ENCODE peak calls at places on chromosomes 6 and 20, in nine cellular contexts. Q is astrocyte of the spinal cord; A is pons; E is non-pigmented ciliary epithelial cell; D is stimulated activated CD4-positive, alpha-beta T cell treated with anti-CD3 and anti-CD28 coated beads, Interleukin-2, amount 100 ng/mL, for 24 hours; P is RWPE1; J is putamen; F is NCI-H1092 treated with DMSO at 0.1 percent for 48 hours; C is activated naive CD4-positive, alpha-beta T cell treated with Interleukin-2 at 50 U/mL for 16 hours. R is an unnamed sample.

GRCh38 chr20:48295445-48295903 is 510.2 kb upstream of the SULF2 start:
- DNase-seq in C (no peak), A (peak), D (no peak), J (no peak), P (peak), E (peak), F (peak), Q (peak), R (no peak)

GRCh38 chr6:1705630-1706029 is 95.9 kb downstream of the FOXC1 start:
- DNase-seq in Q (no peak), F (no peak), A (no peak), J (no peak), D (no peak), C (no peak), P (no peak), E (no peak), R (no peak)

GRCh38 chr20:6533321-6533720 is 234.2 kb upstream of the BMP2 start:
- DNase-seq in D (no peak), P (no peak), E (peak), F (no peak), A (no peak), C (no peak), Q (peak), J (no peak), R (no peak)

GRCh38 chr6:163823577-163823976 is 409.1 kb downstream of the QKI start:
- DNase-seq in E (no peak), C (no peak), D (no peak), A (no peak), P (no peak), J (no peak), Q (no peak), F (no peak), R (no peak)

GRCh38 chr6:127824061-127824460 is 76.8 kb downstream of the THEMIS start:
- DNase-seq in A (no peak), Q (no peak), F (no peak), J (no peak), C (no peak), E (no peak), P (no peak), D (no peak), R (no peak)

GRCh38 chr6:32847004-32847403 is 3.2 kb upstream of the PSMB8 start:
- DNase-seq in D (no peak), P (no peak), J (no peak), Q (no peak), A (no peak), F (no peak), E (no peak), C (no peak), R (no peak)

GRCh38 chr6:106281088-106281487 is 44.5 kb downstream of the ATG5 start:
- DNase-seq in Q (no peak), A (no peak), C (no peak), F (no peak), D (no peak), E (no peak), P (no peak), J (no peak), R (no peak)

GRCh38 chr6:154408906-154409500 is 52.4 kb upstream of the IPCEF1 start:
- DNase-seq in Q (peak), D (no peak), F (no peak), J (no peak), C (no peak), E (no peak), P (peak), A (peak), R (no peak)

GRCh38 chr6:49462071-49462470 is 982 bp downstream of the MMUT start:
- DNase-seq in A (no peak), Q (no peak), J (no peak), C (no peak), F (no peak), D (no peak), E (no peak), P (peak), R (no peak)

GRCh38 chr6:3801960-3802359 is 47.2 kb upstream of the FAM50B start:
- DNase-seq in A (no peak), Q (no peak), F (no peak), P (no peak), D (no peak), E (no peak), C (no peak), J (no peak), R (no peak)

GRCh38 chr6:137417411-137417810 is 76.8 kb downstream of the OLIG3 start:
- DNase-seq in P (no peak), E (no peak), C (no peak), Q (no peak), J (no peak), D (no peak), A (no peak), F (no peak), R (no peak)

GRCh38 chr6:20846602-20847028 is 312.4 kb downstream of the CDKAL1 start:
- DNase-seq in P (no peak), D (no peak), E (no peak), C (no peak), J (no peak), Q (peak), A (no peak), F (no peak), R (peak)

GRCh38 chr6:116397960-116398359 is 27.2 kb downstream of the DSE start:
- DNase-seq in P (no peak), Q (peak), D (no peak), F (no peak), A (no peak), J (no peak), C (no peak), E (no peak), R (no peak)

GRCh38 chr6:148746363-148747144 is at the start of gene UST:
- DNase-seq in E (peak), F (peak), Q (peak), D (peak), J (peak), A (peak), C (peak), P (peak), R (peak)

GRCh38 chr20:6993016-6993415 is 225.5 kb downstream of the BMP2 start:
- DNase-seq in E (peak), P (peak), D (no peak), A (no peak), Q (peak), J (no peak), F (no peak), C (no peak), R (no peak)

GRCh38 chr6:11744753-11745152 is 33.9 kb downstream of the ADTRP start:
- DNase-seq in D (no peak), P (no peak), J (no peak), E (peak), Q (peak), F (no peak), C (no peak), A (peak), R (no peak)

GRCh38 chr20:31608256-31608980 is 3.3 kb downstream of the ID1 start:
- DNase-seq in D (no peak), P (peak), C (no peak), F (peak), E (no peak), J (no peak), A (no peak), Q (peak), R (peak)

GRCh38 chr20:47278907-47279348 is 77.6 kb downstream of the ZMYND8 start:
- DNase-seq in J (no peak), D (no peak), E (no peak), F (no peak), Q (peak), C (no peak), A (no peak), P (no peak), R (peak)

R was measured in K562.